ENCODE peak calls at places on chromosomes 13 and 19, in six cellular contexts. X, Z, I, P, F and G are unnamed samples.

GRCh38 chr13:96781141-96781540 is 213.1 kb downstream of the OXGR1 start:
- DNase-seq in I (no peak), Z (no peak), X (no peak), F (no peak), P (no peak), G (no peak)

GRCh38 chr19:17751103-17751911 is at the start of gene FCHO1:
- DNase-seq in F (no peak), I (no peak), Z (no peak), X (no peak), P (no peak), G (no peak)

GRCh38 chr19:5103812-5104410 is 135.0 kb downstream of the KDM4B start:
- DNase-seq in I (no peak), Z (no peak), P (no peak), X (no peak), F (no peak), G (no peak)

GRCh38 chr13:71464673-71465072 is 402.3 kb downstream of the DACH1 start:
- DNase-seq in F (no peak), P (no peak), Z (no peak), X (no peak), I (no peak), G (no peak)

GRCh38 chr19:8116437-8117293 is 32.7 kb downstream of the FBN3 start:
- DNase-seq in X (no peak), I (no peak), Z (no peak), F (no peak), P (no peak), G (no peak)

GRCh38 chr13:35283856-35284255 is 192.6 kb downstream of the MAB21L1 start:
- DNase-seq in X (no peak), Z (no peak), P (peak), I (no peak), F (no peak), G (no peak)

GRCh38 chr19:4115050-4115817 is 8.7 kb downstream of the MAP2K2 start:
- DNase-seq in P (no peak), X (no peak), F (no peak), I (no peak), Z (no peak), G (no peak)

GRCh38 chr19:33302175-33302973 is at the start of gene CEBPA:
- DNase-seq in F (peak), Z (peak), X (peak), I (peak), P (peak), G (peak)

GRCh38 chr19:28744014-28744413 is 468.9 kb downstream of the UQCRFS1 start:
- DNase-seq in F (no peak), X (no peak), P (no peak), Z (no peak), I (no peak), G (no peak)

GRCh38 chr19:19321143-19321577 is 531 bp downstream of the MAU2 start:
- DNase-seq in F (peak), P (no peak), X (no peak), Z (no peak), I (peak), G (no peak)

GRCh38 chr19:43446746-43447489 is 18.5 kb downstream of the LYPD3 start:
- DNase-seq in X (peak), F (peak), Z (peak), I (peak), P (peak), G (peak)

GRCh38 chr13:92463134-92463533 is 763.5 kb upstream of the GPC6 start:
- DNase-seq in Z (no peak), I (no peak), X (no peak), F (no peak), P (no peak), G (no peak)

GRCh38 chr13:90445179-90445578 is 902.3 kb upstream of the MIR17HG start:
- DNase-seq in Z (no peak), P (peak), I (no peak), F (no peak), X (peak), G (no peak)

GRCh38 chr13:35690546-35690945 is 214.1 kb upstream of the MAB21L1 start:
- DNase-seq in X (peak), I (no peak), P (no peak), Z (no peak), F (no peak), G (no peak)

GRCh38 chr19:1172353-1173159 is 1.5 kb downstream of the SBNO2 start:
- DNase-seq in Z (peak), F (peak), X (peak), I (no peak), P (peak), G (no peak)

GRCh38 chr13:31073859-31074718 is 87.6 kb downstream of the HSPH1 start:
- DNase-seq in I (no peak), P (peak), F (no peak), X (peak), Z (no peak), G (no peak)

GRCh38 chr19:53903055-53903680 is 5.9 kb upstream of the CACNG7 start:
- DNase-seq in X (peak), Z (no peak), F (peak), P (peak), I (peak), G (no peak)

GRCh38 chr13:36475468-36475867 is 43.2 kb downstream of the CCNA1 start:
- DNase-seq in Z (no peak), I (no peak), X (no peak), P (no peak), F (no peak), G (no peak)

GRCh38 chr13:46571189-46571901 is 18.4 kb downstream of the LRCH1 start:
- DNase-seq in I (no peak), P (no peak), F (no peak), X (peak), Z (no peak), G (no peak)

GRCh38 chr19:58095328-58095727 is 2.7 kb downstream of the ZSCAN18 start:
- DNase-seq in I (no peak), Z (no peak), F (no peak), P (no peak), X (no peak), G (no peak)

GRCh38 chr19:1911995-1912394 is 6.8 kb downstream of the ADAT3 start:
- DNase-seq in F (no peak), I (no peak), X (no peak), Z (no peak), P (no peak), G (no peak)

GRCh38 chr13:50128406-50129048 is 113.3 kb downstream of the KCNRG start:
- DNase-seq in Z (no peak), X (no peak), F (peak), P (no peak), I (no peak), G (no peak)

GRCh38 chr19:56091751-56092546 is 29.1 kb downstream of the ZNF787 start:
- DNase-seq in Z (no peak), I (no peak), X (no peak), P (no peak), F (no peak), G (no peak)

GRCh38 chr13:101623469-101624209 is 171.2 kb downstream of the ITGBL1 start:
- DNase-seq in Z (no peak), P (peak), I (no peak), F (no peak), X (peak), G (no peak)

GRCh38 chr19:16412596-16413355 is 59.0 kb downstream of the EPS15L1 start:
- DNase-seq in Z (no peak), P (no peak), I (no peak), F (no peak), X (no peak), G (no peak)

DNA sequence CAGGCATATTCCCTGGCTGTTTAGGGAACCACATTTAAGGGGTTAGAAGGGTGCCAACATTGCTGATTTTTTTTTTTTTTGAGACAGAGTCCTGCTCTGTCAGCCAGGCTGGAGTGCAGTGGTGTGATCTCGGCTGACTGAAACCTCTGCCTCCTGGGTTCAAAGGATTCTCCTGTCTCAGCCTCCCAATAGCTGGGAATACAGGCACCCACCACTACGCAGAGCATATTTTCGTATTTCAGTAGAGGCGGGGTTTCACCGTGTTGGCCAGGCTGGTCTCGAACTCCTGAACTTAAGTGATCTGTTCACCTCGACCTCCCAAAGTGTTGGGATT is 7.8 kb upstream of the CRX start:
- DNase-seq in I (no peak), X (no peak), Z (no peak), F (no peak), P (no peak), G (no peak)
- TF ChIP-seq CTCF in I (peak), X (no peak), Z (peak), F (no peak), P (peak), G (no peak)

DNA sequence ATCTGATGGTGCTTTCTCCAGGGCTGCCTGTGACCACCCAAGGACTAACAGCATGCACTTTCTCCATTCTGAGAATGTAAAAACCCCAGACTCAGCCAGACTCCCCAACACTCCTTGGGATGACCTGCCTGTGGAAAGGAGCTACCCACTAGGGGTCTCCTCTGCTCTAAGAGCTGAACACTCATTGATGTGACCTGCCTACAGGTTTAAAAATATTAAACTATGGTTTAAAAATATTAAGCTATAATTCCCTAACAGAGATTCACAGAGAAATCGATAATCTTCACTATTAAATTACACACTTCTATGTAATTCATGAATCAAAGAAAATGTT is 696.2 kb upstream of the SLITRK5 start:
- DNase-seq in Z (no peak), P (no peak), F (no peak), I (no peak), X (no peak), G (no peak)
- TF ChIP-seq CTCF in Z (no peak), P (no peak), F (no peak), I (peak), X (peak), G (peak)

DNA sequence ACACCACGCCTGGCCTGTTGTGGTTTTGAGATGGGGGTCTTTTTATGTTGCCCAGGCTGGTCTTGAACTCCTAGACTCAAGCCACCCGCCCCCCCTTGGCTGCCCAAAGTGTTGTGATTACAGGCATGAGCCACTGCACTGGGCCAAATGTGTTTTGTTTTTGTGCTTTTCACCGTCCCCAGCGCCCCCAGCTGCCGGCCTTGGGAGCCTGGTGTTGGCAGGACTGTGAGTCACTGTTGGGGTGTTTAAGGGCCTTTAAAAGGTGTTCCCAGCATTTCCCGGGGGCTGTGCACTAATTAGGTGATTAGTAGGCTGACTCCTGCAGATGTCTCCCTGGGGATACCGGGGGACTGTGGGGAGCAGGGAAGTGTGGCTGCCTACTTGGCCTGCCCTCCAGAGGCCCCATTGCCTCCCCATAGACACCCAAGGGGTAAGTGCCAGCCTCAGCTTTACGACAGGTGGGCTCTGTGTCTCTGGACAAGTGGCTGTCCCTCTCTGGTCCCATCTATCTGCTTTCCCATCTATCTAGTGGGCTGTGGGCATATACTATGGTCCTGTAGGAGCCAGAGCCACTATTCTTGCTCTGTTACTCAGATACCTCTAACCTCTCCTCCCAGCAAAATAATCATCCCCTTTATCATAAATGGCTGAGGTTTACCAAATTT is 11.8 kb upstream of the TLE5 start:
- DNase-seq in F (no peak), X (no peak), I (no peak), P (no peak), Z (no peak), G (no peak)
- TF ChIP-seq CTCF in F (no peak), X (peak), I (no peak), P (no peak), Z (no peak), G (peak)

GRCh38 chr19:39499082-39499642 is 415 bp downstream of the DLL3 start:
- DNase-seq in F (no peak), P (no peak), I (no peak), Z (peak), X (no peak), G (no peak)

GRCh38 chr19:39500543-39500942 is 1.8 kb downstream of the DLL3 start:
- DNase-seq in P (no peak), Z (no peak), F (no peak), X (no peak), I (no peak), G (no peak)

GRCh38 chr19:39501340-39501739 is 2.6 kb downstream of the DLL3 start:
- DNase-seq in F (no peak), X (no peak), I (no peak), Z (no peak), P (no peak), G (no peak)

GRCh38 chr19:39499932-39500331 is 1.2 kb downstream of the DLL3 start:
- DNase-seq in F (no peak), X (no peak), I (no peak), P (no peak), Z (no peak), G (no peak)

DNA sequence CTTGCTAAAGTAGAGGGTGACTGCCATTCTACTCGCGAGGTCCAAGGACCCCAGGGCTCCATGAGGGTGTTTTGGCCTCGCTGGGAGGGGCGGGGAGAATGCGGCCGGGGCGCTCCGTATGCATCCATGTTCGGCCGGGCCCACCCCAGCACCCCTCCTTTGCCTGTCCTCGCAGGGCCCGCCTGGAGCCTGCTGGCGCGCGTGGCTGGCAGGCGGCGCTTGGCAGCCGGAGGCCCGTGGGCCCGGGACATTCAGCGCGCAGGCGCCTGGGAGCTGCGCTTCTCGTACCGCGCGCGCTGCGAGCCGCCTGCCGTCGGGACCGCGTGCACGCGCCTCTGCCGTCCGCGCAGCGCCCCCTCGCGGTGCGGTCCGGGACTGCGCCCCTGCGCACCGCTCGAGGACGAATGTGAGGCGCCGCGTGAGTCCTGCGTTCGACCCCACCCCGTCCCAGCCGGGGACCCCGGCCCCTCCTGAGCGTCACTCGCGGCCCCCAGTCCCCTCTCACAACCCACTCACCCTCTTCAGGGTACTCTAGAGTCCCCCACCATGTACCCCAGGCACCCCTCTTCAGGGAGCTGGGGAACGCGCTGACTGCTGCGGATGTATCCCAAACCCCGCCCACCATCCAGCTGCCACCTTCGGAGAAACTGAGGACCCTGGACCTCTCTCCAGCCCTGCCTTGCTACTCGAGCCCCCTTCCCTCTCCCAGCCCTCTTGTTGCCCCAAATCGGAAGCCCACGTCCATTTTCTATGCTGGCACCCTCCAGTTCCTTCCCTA is 4.1 kb downstream of the DLL3 start:
- DNase-seq in F (peak), Z (peak), X (peak), P (no peak), I (peak), G (peak)
- TF ChIP-seq CTCF in F (peak), Z (peak), X (peak), P (peak), I (peak), G (peak)

GRCh38 chr13:41490616-41491015 is 33.3 kb downstream of the RGCC start:
- DNase-seq in Z (no peak), P (no peak), I (no peak), X (no peak), F (no peak), G (no peak)

GRCh38 chr13:41492432-41493267 is 35.3 kb downstream of the RGCC start:
- DNase-seq in F (no peak), I (no peak), Z (no peak), X (no peak), P (no peak), G (no peak)

GRCh38 chr13:41487222-41487621 is 29.9 kb downstream of the RGCC start:
- DNase-seq in F (no peak), X (no peak), P (no peak), I (no peak), Z (no peak), G (no peak)

GRCh38 chr13:41488124-41488523 is 30.8 kb downstream of the RGCC start:
- DNase-seq in Z (no peak), F (no peak), X (no peak), P (no peak), I (no peak), G (no peak)
- TF ChIP-seq CTCF in Z (no peak), F (no peak), X (no peak), P (no peak), I (no peak), G (no peak)